ENCODE peak calls at places on chromosomes 6 and 20, in five cellular contexts. One of them, this sample, is unnamed.

GRCh38 chr6:121944361-121944760 is 455.1 kb upstream of the HSF2 start:
- DNase-seq in AG08395: peak
- DNase-seq in C1 segment of cervical spinal cord: no peak
- DNase-seq in activated CD4-positive, alpha-beta T cell treated with anti-CD3 and anti-CD28 coated beads, Interleukin-2, amount 10 ng/mL, durations not matched to agents 24 days and 14 days: no peak
- DNase-seq in H9: no peak
- DNase-seq in this sample: no peak

GRCh38 chr6:8991844-8992243 is 556.5 kb upstream of the SLC35B3 start:
- DNase-seq in activated CD4-positive, alpha-beta T cell treated with anti-CD3 and anti-CD28 coated beads, Interleukin-2, amount 10 ng/mL, durations not matched to agents 24 days and 14 days: no peak
- DNase-seq in C1 segment of cervical spinal cord: no peak
- DNase-seq in AG08395: no peak
- DNase-seq in H9: no peak
- DNase-seq in this sample: no peak

GRCh38 chr6:7050911-7051779 is 56.6 kb upstream of the RREB1 start:
- DNase-seq in C1 segment of cervical spinal cord: peak
- DNase-seq in activated CD4-positive, alpha-beta T cell treated with anti-CD3 and anti-CD28 coated beads, Interleukin-2, amount 10 ng/mL, durations not matched to agents 24 days and 14 days: peak
- DNase-seq in H9: peak
- DNase-seq in AG08395: peak
- DNase-seq in this sample: peak

GRCh38 chr20:50559149-50559548 is 49.0 kb downstream of the PTPN1 start:
- DNase-seq in C1 segment of cervical spinal cord: no peak
- DNase-seq in activated CD4-positive, alpha-beta T cell treated with anti-CD3 and anti-CD28 coated beads, Interleukin-2, amount 10 ng/mL, durations not matched to agents 24 days and 14 days: no peak
- DNase-seq in H9: no peak
- DNase-seq in AG08395: no peak
- DNase-seq in this sample: no peak

GRCh38 chr6:55980627-55981211 is 105.3 kb upstream of the BMP5 start:
- DNase-seq in C1 segment of cervical spinal cord: no peak
- DNase-seq in H9: no peak
- DNase-seq in AG08395: peak
- DNase-seq in activated CD4-positive, alpha-beta T cell treated with anti-CD3 and anti-CD28 coated beads, Interleukin-2, amount 10 ng/mL, durations not matched to agents 24 days and 14 days: no peak
- DNase-seq in this sample: no peak

GRCh38 chr6:11596640-11597237 is 59.2 kb downstream of the TMEM170B start:
- DNase-seq in H9: no peak
- DNase-seq in activated CD4-positive, alpha-beta T cell treated with anti-CD3 and anti-CD28 coated beads, Interleukin-2, amount 10 ng/mL, durations not matched to agents 24 days and 14 days: no peak
- DNase-seq in C1 segment of cervical spinal cord: no peak
- DNase-seq in AG08395: no peak
- DNase-seq in this sample: no peak

GRCh38 chr20:35270021-35270902 is 7.7 kb downstream of the MMP24OS start:
- DNase-seq in activated CD4-positive, alpha-beta T cell treated with anti-CD3 and anti-CD28 coated beads, Interleukin-2, amount 10 ng/mL, durations not matched to agents 24 days and 14 days: no peak
- DNase-seq in H9: no peak
- DNase-seq in C1 segment of cervical spinal cord: no peak
- DNase-seq in AG08395: no peak
- DNase-seq in this sample: no peak

GRCh38 chr20:50308513-50309279 is 118.1 kb downstream of the CEBPB start:
- DNase-seq in H9: peak
- DNase-seq in AG08395: peak
- DNase-seq in activated CD4-positive, alpha-beta T cell treated with anti-CD3 and anti-CD28 coated beads, Interleukin-2, amount 10 ng/mL, durations not matched to agents 24 days and 14 days: no peak
- DNase-seq in C1 segment of cervical spinal cord: peak
- DNase-seq in this sample: no peak